ENCODE peak calls at places on chromosomes 16 and 17, in eight cellular contexts. H, N, P, B, J, R, I and Q are unnamed samples.

GRCh38 chr16:17379121-17379571 is 91.6 kb downstream of the XYLT1 start:
- DNase-seq in H (no peak), N (no peak), P (no peak), B (no peak), J (no peak), R (no peak), I (no peak), Q (no peak)

GRCh38 chr17:5929721-5930120 is 140.5 kb upstream of the WSCD1 start:
- DNase-seq in H (no peak), N (no peak), P (no peak), B (no peak), J (no peak), R (no peak), I (no peak), Q (no peak)

GRCh38 chr17:76532072-76532651 is 5.3 kb downstream of the CYGB start:
- DNase-seq in H (peak; percentile 86), N (no peak), P (no peak), B (no peak), J (no peak), R (no peak), I (no peak), Q (no peak)

GRCh38 chr16:30786115-30786935 is 680 bp downstream of the ZNF629 start:
- DNase-seq in H (peak; percentile 71), N (peak; percentile 86), P (no peak), B (peak; percentile 68), J (no peak), R (no peak), I (no peak), Q (peak; percentile 71)

GRCh38 chr16:53055603-53056527 is 1.1 kb downstream of the CHD9 start:
- DNase-seq in H (peak; percentile 86), N (no peak), P (peak; percentile 41), B (no peak), J (peak; percentile 71), R (no peak), I (no peak), Q (peak; percentile 53)

GRCh38 chr17:40553694-40554534 is 11.4 kb downstream of the CCR7 start:
- DNase-seq in H (peak; percentile 80), N (no peak), P (no peak), B (no peak), J (no peak), R (no peak), I (no peak), Q (peak; percentile 30)

GRCh38 chr16:57601801-57602478 is 26.5 kb upstream of the ADGRG1 start:
- DNase-seq in H (no peak), N (no peak), P (peak; percentile 80), B (no peak), J (peak; percentile 96), R (no peak), I (peak; percentile 38), Q (peak; percentile 77)

GRCh38 chr17:40373324-40373723 is 8.8 kb upstream of the GJD3 start:
- DNase-seq in H (peak; percentile 97), N (no peak), P (no peak), B (no peak), J (no peak), R (no peak), I (no peak), Q (no peak)

GRCh38 chr17:57663326-57664070 is 81.6 kb downstream of the CCDC182 start:
- DNase-seq in H (no peak), N (no peak), P (no peak), B (no peak), J (no peak), R (no peak), I (no peak), Q (peak; percentile 65)

GRCh38 chr17:67216544-67217320 is 28.3 kb downstream of the HELZ start:
- DNase-seq in H (no peak), N (no peak), P (no peak), B (no peak), J (no peak), R (no peak), I (no peak), Q (no peak)

GRCh38 chr16:66296591-66296990 is 69.9 kb upstream of the CDH5 start:
- DNase-seq in H (no peak), N (no peak), P (no peak), B (no peak), J (no peak), R (no peak), I (no peak), Q (no peak)